ENCODE peak calls at places on chromosomes 2 and 18, in eight cellular contexts. Q, C, G, I, H, O, U and X are unnamed samples.

GRCh38 chr2:213923543-213923942 is 487.3 kb upstream of the VWC2L start:
- DNase-seq in Q (no peak), C (no peak), G (no peak), I (no peak), H (no peak), O (no peak), U (no peak), X (no peak)

GRCh38 chr2:159968282-159968900 is 94.0 kb downstream of the PLA2R1 start:
- DNase-seq in Q (peak; percentile 69), C (peak; percentile 54), G (peak; percentile 59), I (peak; percentile 18), H (no peak), O (peak; percentile 81), U (no peak), X (peak; percentile 74)

GRCh38 chr2:63842149-63843061 is 709 bp downstream of the UGP2 start:
- DNase-seq in Q (peak; percentile 79), C (peak; percentile 75), G (no peak), I (peak; percentile 20), H (no peak), O (peak; percentile 80), U (peak; percentile 53), X (peak; percentile 64)

GRCh38 chr2:227324671-227325055 is 388 bp upstream of the MFF start:
- DNase-seq in Q (no peak), C (peak; percentile 50), G (peak; percentile 30), I (peak; percentile 31), H (peak; percentile 22), O (no peak), U (peak; percentile 24), X (no peak)

GRCh38 chr2:231190531-231191197 is 7.8 kb upstream of the ARMC9 start:
- DNase-seq in Q (peak; percentile 59), C (no peak), G (no peak), I (no peak), H (peak; percentile 15), O (no peak), U (peak; percentile 88), X (peak; percentile 14)

GRCh38 chr2:18432999-18433398 is 127.5 kb downstream of the RDH14 start:
- DNase-seq in Q (no peak), C (no peak), G (peak; percentile 38), I (no peak), H (no peak), O (peak; percentile 31), U (no peak), X (no peak)

GRCh38 chr18:70207181-70207580 is 1.7 kb upstream of the RTTN start:
- DNase-seq in Q (no peak), C (no peak), G (no peak), I (no peak), H (no peak), O (no peak), U (no peak), X (no peak)

GRCh38 chr18:29181151-29181901 is 1004.4 kb upstream of the CDH2 start:
- DNase-seq in Q (peak; percentile 98), C (no peak), G (no peak), I (no peak), H (no peak), O (peak; percentile 97), U (no peak), X (peak; percentile 78)

GRCh38 chr2:21687589-21687988 is 563.8 kb downstream of the TDRD15 start:
- DNase-seq in Q (no peak), C (no peak), G (no peak), I (no peak), H (no peak), O (no peak), U (no peak), X (no peak)

GRCh38 chr2:233418761-233419625 is 64.7 kb downstream of the DGKD start:
- DNase-seq in Q (peak; percentile 81), C (no peak), G (no peak), I (peak; percentile 47), H (peak; percentile 80), O (peak; percentile 81), U (peak; percentile 28), X (peak; percentile 81)

GRCh38 chr2:222959358-222959757 is 92.6 kb upstream of the KCNE4 start:
- DNase-seq in Q (peak; percentile 91), C (no peak), G (peak; percentile 92), I (peak; percentile 40), H (no peak), O (peak; percentile 82), U (no peak), X (peak; percentile 96)

GRCh38 chr2:108616290-108616689 is 82.0 kb downstream of the LIMS1 start:
- DNase-seq in Q (no peak), C (no peak), G (no peak), I (no peak), H (no peak), O (no peak), U (no peak), X (no peak)

GRCh38 chr2:176109955-176110345 is 2.9 kb downstream of the HOXD11 start:
- DNase-seq in Q (no peak), C (no peak), G (no peak), I (no peak), H (no peak), O (no peak), U (no peak), X (no peak)

GRCh38 chr2:62014102-62014501 is 108.6 kb downstream of the COMMD1 start:
- DNase-seq in Q (peak; percentile 74), C (peak; percentile 30), G (no peak), I (no peak), H (no peak), O (peak; percentile 76), U (peak; percentile 69), X (peak; percentile 6)

GRCh38 chr18:32111706-32112105 is 20.0 kb downstream of the RNF138 start:
- DNase-seq in Q (no peak), C (no peak), G (no peak), I (no peak), H (no peak), O (no peak), U (no peak), X (no peak)

GRCh38 chr18:3468833-3469232 is 18.9 kb downstream of the TGIF1 start:
- DNase-seq in Q (no peak), C (peak; percentile 48), G (no peak), I (no peak), H (no peak), O (peak; percentile 68), U (no peak), X (no peak)

GRCh38 chr2:149799296-149799695 is 211.7 kb upstream of the MMADHC start:
- DNase-seq in Q (peak; percentile 68), C (peak; percentile 11), G (no peak), I (no peak), H (no peak), O (peak; percentile 74), U (no peak), X (peak; percentile 44)

GRCh38 chr2:30422437-30422805 is 24.6 kb upstream of the LCLAT1 start:
- DNase-seq in Q (no peak), C (peak; percentile 24), G (no peak), I (no peak), H (peak; percentile 72), O (peak; percentile 32), U (no peak), X (peak; percentile 32)
- H3K4me3 ChIP-seq in Q (no peak overlapping the region), C (no peak overlapping the region), G (no peak overlapping the region), I (no peak overlapping the region), H (no peak overlapping the region), O (no peak overlapping the region), U (no peak overlapping the region), X (no peak overlapping the region)

GRCh38 chr2:127400533-127400896 is 12.7 kb upstream of the MAP3K2 start:
- DNase-seq in Q (no peak), C (no peak), G (no peak), I (no peak), H (no peak), O (no peak), U (no peak), X (no peak)
- H3K4me3 ChIP-seq in Q (no peak overlapping the region), C (no peak overlapping the region), G (no peak overlapping the region), I (no peak overlapping the region), H (no peak overlapping the region), O (no peak overlapping the region), U (no peak overlapping the region), X (no peak overlapping the region)

GRCh38 chr2:67891642-67892041 is 171.2 kb downstream of the C1D start:
- DNase-seq in Q (no peak), C (no peak), G (no peak), I (no peak), H (no peak), O (no peak), U (no peak), X (no peak)

GRCh38 chr2:67896131-67896865 is 166.5 kb downstream of the C1D start:
- DNase-seq in Q (no peak), C (no peak), G (no peak), I (no peak), H (no peak), O (no peak), U (no peak), X (no peak)

GRCh38 chr2:67899187-67899586 is 163.6 kb downstream of the C1D start:
- DNase-seq in Q (no peak), C (no peak), G (peak; percentile 23), I (no peak), H (no peak), O (no peak), U (no peak), X (no peak)

GRCh38 chr2:67898605-67899004 is 164.2 kb downstream of the C1D start:
- DNase-seq in Q (no peak), C (no peak), G (no peak), I (no peak), H (no peak), O (no peak), U (no peak), X (no peak)

DNA sequence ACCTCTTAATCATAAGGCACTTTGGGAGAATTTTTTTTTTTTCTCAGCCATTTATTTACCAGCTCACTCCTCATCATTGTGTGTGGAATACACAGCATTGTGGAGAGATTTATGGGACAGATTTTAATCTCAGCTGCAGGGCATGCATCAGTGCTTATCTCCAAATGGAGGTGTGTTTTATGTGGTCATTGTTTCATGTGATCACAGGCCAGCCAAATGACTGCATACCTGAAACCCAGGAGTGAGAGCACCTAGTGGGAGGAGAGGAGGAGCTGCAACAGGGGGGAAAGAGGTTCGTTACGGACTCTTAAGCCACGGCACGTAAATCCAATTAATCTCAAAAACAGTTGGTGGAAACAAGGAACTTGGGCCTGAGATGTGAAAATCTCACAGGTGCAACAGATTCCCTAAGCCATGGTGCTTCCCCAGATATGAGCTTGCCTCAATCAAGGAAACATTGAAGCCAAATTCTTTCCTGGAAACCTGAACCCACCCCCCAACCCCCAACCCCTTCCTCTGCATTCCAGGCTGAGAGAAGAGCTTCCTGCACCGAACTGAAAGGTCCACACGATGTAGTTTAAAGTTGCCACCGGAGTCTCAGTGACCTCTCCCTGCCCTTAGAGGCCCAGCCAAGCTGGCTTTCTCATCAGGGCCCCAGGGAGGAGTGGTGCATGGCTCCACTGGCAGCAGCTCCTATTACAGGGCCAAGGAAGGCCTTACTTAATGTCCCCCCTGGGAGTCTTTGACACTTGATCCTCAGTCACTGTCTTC is 167.4 kb downstream of the C1D start:
- DNase-seq in Q (no peak), C (no peak), G (peak; percentile 22), I (no peak), H (no peak), O (no peak), U (no peak), X (peak; percentile 46)
- H3K4me3 ChIP-seq in Q (no peak overlapping the region), C (no peak overlapping the region), G (no peak overlapping the region), I (no peak overlapping the region), H (no peak overlapping the region), O (no peak overlapping the region), U (no peak overlapping the region), X (no peak overlapping the region)

GRCh38 chr2:134216152-134216829 is 37.6 kb upstream of the MGAT5 start:
- DNase-seq in Q (no peak), C (no peak), G (no peak), I (no peak), H (no peak), O (no peak), U (no peak), X (peak; percentile 72)
- H3K4me3 ChIP-seq in Q (no peak overlapping the region), C (no peak overlapping the region), G (no peak overlapping the region), I (no peak overlapping the region), H (no peak overlapping the region), O (no peak overlapping the region), U (no peak overlapping the region), X (no peak overlapping the region)

GRCh38 chr2:197674546-197674945 is 841 bp downstream of the RFTN2 start:
- DNase-seq in Q (no peak), C (no peak), G (no peak), I (no peak), H (no peak), O (peak; percentile 34), U (no peak), X (no peak)
- H3K4me3 ChIP-seq in Q (peak overlapping the region; percentile 46), C (no peak overlapping the region), G (no peak overlapping the region), I (no peak overlapping the region), H (no peak overlapping the region), O (peak overlapping the region; percentile 70), U (peak overlapping the region; percentile 40), X (no peak overlapping the region)